ENCODE peak calls at places on chromosome 5, in eight cellular contexts. L, G, D, T, F, N, B and O are unnamed samples.

GRCh38 chr5:178768371-178769260 is 38.2 kb upstream of the ZNF354A start:
- DNase-seq in B (no peak), F (no peak), N (no peak), L (no peak), D (no peak), G (no peak), T (no peak), O (no peak)

GRCh38 chr5:146965781-146966659 is 87.5 kb upstream of the PPP2R2B start:
- DNase-seq in N (peak), T (peak), L (no peak), G (peak), D (peak), B (peak), F (peak), O (peak)

GRCh38 chr5:131491749-131492148 is 143.3 kb downstream of the RAPGEF6 start:
- DNase-seq in N (no peak), L (no peak), D (no peak), T (no peak), B (no peak), G (no peak), F (no peak), O (no peak)

GRCh38 chr5:76499528-76500161 is 96.6 kb downstream of the IQGAP2 start:
- DNase-seq in B (no peak), F (no peak), G (no peak), D (peak), T (no peak), N (no peak), L (no peak), O (no peak)

GRCh38 chr5:123476696-123477095 is 35.3 kb upstream of the CSNK1G3 start:
- DNase-seq in D (no peak), L (no peak), N (no peak), F (no peak), B (no peak), G (no peak), T (no peak), O (no peak)

GRCh38 chr5:88657166-88657565 is 225.8 kb downstream of the MEF2C start:
- DNase-seq in N (no peak), F (no peak), B (no peak), T (no peak), G (no peak), L (no peak), D (no peak), O (no peak)

GRCh38 chr5:132471944-132472343 is 18.6 kb downstream of the IRF1 start:
- DNase-seq in B (no peak), G (no peak), D (no peak), F (peak), L (no peak), T (no peak), N (no peak), O (peak)

GRCh38 chr5:78293856-78294249 is 645 bp downstream of the AP3B1 start:
- DNase-seq in B (no peak), G (no peak), L (no peak), T (peak), N (no peak), F (no peak), D (peak), O (no peak)

GRCh38 chr5:143376911-143377838 is 26.3 kb downstream of the NR3C1 start:
- DNase-seq in T (no peak), F (no peak), L (no peak), D (peak), N (no peak), B (no peak), G (peak), O (no peak)

GRCh38 chr5:114361724-114362196 is at the start of gene KCNN2:
- DNase-seq in L (no peak), D (peak), G (peak), N (peak), F (peak), B (peak), T (peak), O (no peak)

GRCh38 chr5:158456756-158457155 is 597.8 kb upstream of the CLINT1 start:
- DNase-seq in D (no peak), F (peak), B (peak), N (no peak), T (no peak), L (no peak), G (no peak), O (no peak)

GRCh38 chr5:9724707-9725106 is 94.6 kb upstream of the TAS2R1 start:
- DNase-seq in N (no peak), B (no peak), F (no peak), L (no peak), D (no peak), G (no peak), T (no peak), O (no peak)

GRCh38 chr5:173644700-173645436 is 28.4 kb upstream of the BOD1 start:
- DNase-seq in D (no peak), N (no peak), L (no peak), T (no peak), G (no peak), F (no peak), B (no peak), O (no peak)

GRCh38 chr5:946720-947625 is 54.3 kb downstream of the TRIP13 start:
- DNase-seq in F (no peak), N (no peak), L (no peak), D (no peak), G (no peak), B (no peak), T (no peak), O (no peak)

GRCh38 chr5:2207966-2208544 is 325.3 kb upstream of the IRX4 start:
- DNase-seq in T (peak), N (no peak), B (no peak), L (no peak), D (peak), F (peak), G (peak), O (no peak)

GRCh38 chr5:17216974-17217325 is 481 bp upstream of the BASP1 start:
- DNase-seq in N (no peak), T (peak), G (peak), L (no peak), D (peak), B (no peak), F (no peak), O (no peak)

GRCh38 chr5:142314606-142315005 is 10.2 kb downstream of the SPRY4 start:
- DNase-seq in T (no peak), D (no peak), F (no peak), B (no peak), G (no peak), L (no peak), N (no peak), O (no peak)

GRCh38 chr5:142314129-142314528 is 10.7 kb downstream of the SPRY4 start:
- DNase-seq in D (no peak), T (no peak), L (no peak), N (no peak), F (no peak), G (no peak), B (no peak), O (no peak)

GRCh38 chr5:142316681-142317080 is 8.1 kb downstream of the SPRY4 start:
- DNase-seq in B (no peak), F (no peak), D (no peak), T (no peak), L (no peak), N (no peak), G (no peak), O (no peak)

GRCh38 chr5:142316051-142316450 is 8.8 kb downstream of the SPRY4 start:
- DNase-seq in L (no peak), G (no peak), B (no peak), D (no peak), T (no peak), N (no peak), F (no peak), O (no peak)

GRCh38 chr5:142315231-142315900 is 9.5 kb downstream of the SPRY4 start:
- DNase-seq in B (no peak), F (no peak), D (no peak), N (no peak), L (no peak), G (no peak), T (no peak), O (no peak)
- TF ChIP-seq CTCF in B (no peak), F (no peak), D (no peak), N (no peak), L (no peak), G (no peak), T (no peak), O (no peak)

GRCh38 chr5:172303090-172303995 is 19.8 kb upstream of the UBTD2 start:
- DNase-seq in G (no peak), F (no peak), L (no peak), T (no peak), N (no peak), B (no peak), D (no peak), O (no peak)
- TF ChIP-seq CTCF in G (no peak), F (no peak), L (no peak), T (no peak), N (no peak), B (no peak), D (no peak), O (no peak)

GRCh38 chr5:149238540-149238939 is 33.1 kb upstream of the AFAP1L1 start:
- DNase-seq in D (no peak), N (no peak), T (no peak), G (no peak), F (no peak), B (no peak), L (no peak), O (no peak)
- TF ChIP-seq CTCF in D (no peak), N (no peak), T (peak), G (no peak), F (no peak), B (peak), L (no peak), O (no peak)

GRCh38 chr5:28468121-28468520 is 1429.7 kb upstream of the CDH9 start:
- DNase-seq in T (no peak), D (no peak), G (no peak), F (no peak), B (no peak), L (no peak), N (peak), O (no peak)

DNA sequence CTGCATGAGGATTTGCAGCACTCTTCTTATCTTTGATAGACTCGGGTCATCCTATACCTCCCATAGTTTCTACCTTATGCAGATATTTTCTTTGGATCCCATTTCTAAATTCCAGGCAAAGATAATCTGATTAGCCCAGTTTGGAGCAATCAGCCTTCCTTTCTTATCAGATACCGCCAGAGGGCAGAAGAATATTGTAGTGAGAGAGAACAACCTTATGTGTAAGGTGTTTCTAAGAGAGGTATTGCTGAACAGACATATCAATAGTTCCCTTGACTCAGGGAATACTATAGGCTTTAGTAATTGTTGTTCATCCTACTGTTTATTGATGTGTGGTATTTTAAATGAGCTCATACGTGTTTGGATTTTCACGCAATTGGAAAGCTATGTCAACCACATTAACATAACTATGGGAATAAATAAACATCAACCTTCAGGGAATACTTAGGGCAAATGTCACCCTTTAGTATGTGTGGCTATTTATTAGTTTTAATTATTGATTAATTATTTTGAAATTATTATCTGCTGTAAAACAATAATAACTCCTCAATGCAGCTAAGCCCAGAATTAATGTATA is 1435.2 kb upstream of the CDH9 start:
- DNase-seq in N (no peak), F (no peak), G (no peak), D (peak), T (peak), L (no peak), B (peak), O (no peak)
- TF ChIP-seq CTCF in N (no peak), F (no peak), G (no peak), D (peak), T (peak), L (no peak), B (peak), O (no peak)

GRCh38 chr5:148687427-148687826 is 33.1 kb upstream of the HTR4 start:
- DNase-seq in G (peak), B (no peak), T (peak), F (peak), D (peak), N (no peak), L (no peak), O (no peak)
- TF ChIP-seq CTCF in G (peak), B (peak), T (peak), F (no peak), D (peak), N (no peak), L (no peak), O (no peak)

GRCh38 chr5:61277190-61277589 is 54.9 kb upstream of the ZSWIM6 start:
- DNase-seq in F (peak), D (peak), G (no peak), N (peak), T (peak), L (no peak), B (no peak), O (no peak)
- TF ChIP-seq CTCF in F (no peak), D (peak), G (no peak), N (no peak), T (peak), L (no peak), B (peak), O (no peak)

GRCh38 chr5:134571703-134572405 is 46.4 kb downstream of the JADE2 start:
- DNase-seq in D (no peak), G (no peak), B (no peak), F (no peak), L (no peak), N (no peak), T (no peak), O (no peak)

GRCh38 chr5:134570886-134571285 is 45.4 kb downstream of the JADE2 start:
- DNase-seq in B (no peak), F (no peak), T (no peak), L (no peak), N (no peak), D (no peak), G (no peak), O (no peak)

GRCh38 chr5:134569758-134570364 is 44.4 kb downstream of the JADE2 start:
- DNase-seq in G (no peak), N (no peak), F (no peak), D (no peak), T (no peak), B (no peak), L (no peak), O (no peak)

GRCh38 chr5:134568761-134569725 is 43.6 kb downstream of the JADE2 start:
- DNase-seq in T (peak), L (peak), D (no peak), G (no peak), N (no peak), B (no peak), F (no peak), O (no peak)

GRCh38 chr5:134570365-134570758 is 44.9 kb downstream of the JADE2 start:
- DNase-seq in D (no peak), B (no peak), T (no peak), L (no peak), G (no peak), F (no peak), N (no peak), O (no peak)
- TF ChIP-seq CTCF in D (no peak), B (no peak), T (no peak), L (no peak), G (no peak), F (no peak), N (no peak), O (no peak)

DNA sequence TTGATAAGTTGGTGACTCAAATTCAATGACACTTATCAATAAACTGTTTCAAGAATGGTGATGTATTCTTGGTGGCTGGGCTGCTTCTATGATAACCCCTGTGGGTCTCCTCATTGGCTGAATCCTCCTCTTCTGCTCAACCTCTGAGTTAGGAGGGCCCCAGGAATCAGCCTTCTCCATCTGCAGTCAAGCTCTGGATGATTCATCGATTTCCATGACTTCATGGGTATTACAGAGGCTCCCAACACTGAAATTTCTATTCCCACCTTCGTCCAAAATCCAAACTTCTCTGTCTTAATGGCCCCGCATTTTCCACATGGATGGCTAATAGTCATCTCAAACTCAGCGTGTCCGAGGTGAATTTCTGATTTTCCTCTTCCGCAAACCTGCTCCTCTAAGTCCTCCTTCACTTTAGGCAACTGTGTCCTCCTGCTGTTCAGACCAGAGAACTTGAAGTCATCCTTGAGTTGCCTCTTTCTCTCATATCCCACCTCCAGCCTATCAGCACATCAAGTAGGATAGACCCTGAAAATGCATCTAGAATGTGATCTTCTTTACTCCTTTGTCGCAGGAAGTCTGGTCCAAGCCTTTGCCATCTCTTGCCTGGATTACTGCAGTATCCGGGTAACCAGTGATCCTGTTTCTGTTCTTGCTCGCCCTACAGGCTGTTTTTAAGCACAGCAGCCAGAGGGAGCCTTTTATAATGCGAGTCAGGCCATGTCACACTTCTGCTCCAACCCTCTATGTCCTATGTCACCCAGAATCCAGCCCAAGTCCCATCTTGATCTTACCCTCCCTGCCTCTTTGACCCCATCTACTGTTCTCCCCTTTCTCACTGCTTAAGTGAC is 41.4 kb upstream of the IL7R start:
- DNase-seq in T (peak), B (no peak), G (peak), N (no peak), D (peak), F (peak), L (no peak), O (no peak)
- TF ChIP-seq CTCF in T (peak), B (peak), G (peak), N (no peak), D (peak), F (peak), L (no peak), O (no peak)